ENCODE peak calls at places on chromosomes 6 and 20, in nine cellular contexts. One of them, this sample, is unnamed.
A peak's percentile ranks its signal among the peaks of the same experiment; 100 is the strongest.

GRCh38 chr6:109284675-109285074 is 97.6 kb downstream of the CD164 start:
- DNase-seq in HTR-8/SVneo: no peak
- DNase-seq in NCI-H345: no peak
- DNase-seq in naive thymus-derived CD4-positive, alpha-beta T cell: no peak
- DNase-seq in stimulated activated CD4-positive, alpha-beta T cell treated with anti-CD3 and anti-CD28 coated beads, TNF-alpha, amount 100 ng/mL, for 1 hour: no peak
- DNase-seq in naive thymus-derived CD8-positive, alpha-beta T cell: no peak
- DNase-seq in NAMALWA: no peak
- DNase-seq in fibroblast of lung: no peak
- DNase-seq in RCC 7860: no peak
- DNase-seq in this sample: no peak

GRCh38 chr6:123803862-123804681 is at the start of gene NKAIN2:
- DNase-seq in HTR-8/SVneo: no peak
- DNase-seq in NAMALWA: no peak
- DNase-seq in naive thymus-derived CD4-positive, alpha-beta T cell: no peak
- DNase-seq in NCI-H345: peak; percentile 89
- DNase-seq in naive thymus-derived CD8-positive, alpha-beta T cell: no peak
- DNase-seq in stimulated activated CD4-positive, alpha-beta T cell treated with anti-CD3 and anti-CD28 coated beads, TNF-alpha, amount 100 ng/mL, for 1 hour: no peak
- DNase-seq in fibroblast of lung: no peak
- DNase-seq in RCC 7860: no peak
- DNase-seq in this sample: no peak

GRCh38 chr20:40938020-40938419 is 90.6 kb upstream of the TOP1 start:
- DNase-seq in NAMALWA: peak; percentile 34
- DNase-seq in HTR-8/SVneo: no peak
- DNase-seq in RCC 7860: no peak
- DNase-seq in naive thymus-derived CD8-positive, alpha-beta T cell: no peak
- DNase-seq in naive thymus-derived CD4-positive, alpha-beta T cell: no peak
- DNase-seq in NCI-H345: no peak
- DNase-seq in stimulated activated CD4-positive, alpha-beta T cell treated with anti-CD3 and anti-CD28 coated beads, TNF-alpha, amount 100 ng/mL, for 1 hour: no peak
- DNase-seq in fibroblast of lung: no peak
- DNase-seq in this sample: no peak

GRCh38 chr6:52976591-52977035 is 18.5 kb downstream of the GSTA4 start:
- DNase-seq in RCC 7860: no peak
- DNase-seq in NAMALWA: peak; percentile 76
- DNase-seq in HTR-8/SVneo: no peak
- DNase-seq in NCI-H345: no peak
- DNase-seq in naive thymus-derived CD4-positive, alpha-beta T cell: no peak
- DNase-seq in stimulated activated CD4-positive, alpha-beta T cell treated with anti-CD3 and anti-CD28 coated beads, TNF-alpha, amount 100 ng/mL, for 1 hour: no peak
- DNase-seq in fibroblast of lung: no peak
- DNase-seq in naive thymus-derived CD8-positive, alpha-beta T cell: no peak
- DNase-seq in this sample: no peak

GRCh38 chr20:11796041-11796440 is 121.7 kb upstream of the BTBD3 start:
- DNase-seq in naive thymus-derived CD8-positive, alpha-beta T cell: no peak
- DNase-seq in HTR-8/SVneo: peak; percentile 28
- DNase-seq in fibroblast of lung: peak; percentile 19
- DNase-seq in NCI-H345: no peak
- DNase-seq in NAMALWA: no peak
- DNase-seq in RCC 7860: no peak
- DNase-seq in stimulated activated CD4-positive, alpha-beta T cell treated with anti-CD3 and anti-CD28 coated beads, TNF-alpha, amount 100 ng/mL, for 1 hour: no peak
- DNase-seq in naive thymus-derived CD4-positive, alpha-beta T cell: no peak
- DNase-seq in this sample: no peak

GRCh38 chr20:48897298-48898044 is 24.0 kb upstream of the ARFGEF2 start:
- DNase-seq in fibroblast of lung: peak; percentile 78
- DNase-seq in HTR-8/SVneo: peak; percentile 93
- DNase-seq in naive thymus-derived CD4-positive, alpha-beta T cell: no peak
- DNase-seq in NAMALWA: no peak
- DNase-seq in RCC 7860: peak; percentile 91
- DNase-seq in naive thymus-derived CD8-positive, alpha-beta T cell: no peak
- DNase-seq in stimulated activated CD4-positive, alpha-beta T cell treated with anti-CD3 and anti-CD28 coated beads, TNF-alpha, amount 100 ng/mL, for 1 hour: no peak
- DNase-seq in NCI-H345: no peak
- DNase-seq in this sample: no peak

GRCh38 chr6:146550911-146551310 is 7.3 kb downstream of the RAB32 start:
- DNase-seq in stimulated activated CD4-positive, alpha-beta T cell treated with anti-CD3 and anti-CD28 coated beads, TNF-alpha, amount 100 ng/mL, for 1 hour: no peak
- DNase-seq in NAMALWA: no peak
- DNase-seq in NCI-H345: no peak
- DNase-seq in RCC 7860: no peak
- DNase-seq in naive thymus-derived CD4-positive, alpha-beta T cell: no peak
- DNase-seq in fibroblast of lung: peak; percentile 81
- DNase-seq in HTR-8/SVneo: no peak
- DNase-seq in naive thymus-derived CD8-positive, alpha-beta T cell: no peak
- DNase-seq in this sample: no peak

GRCh38 chr6:45075246-45075645 is 252.9 kb upstream of the RUNX2 start:
- DNase-seq in NCI-H345: no peak
- DNase-seq in NAMALWA: no peak
- DNase-seq in RCC 7860: peak; percentile 85
- DNase-seq in naive thymus-derived CD4-positive, alpha-beta T cell: no peak
- DNase-seq in HTR-8/SVneo: peak; percentile 7
- DNase-seq in fibroblast of lung: peak; percentile 96
- DNase-seq in naive thymus-derived CD8-positive, alpha-beta T cell: no peak
- DNase-seq in stimulated activated CD4-positive, alpha-beta T cell treated with anti-CD3 and anti-CD28 coated beads, TNF-alpha, amount 100 ng/mL, for 1 hour: no peak
- DNase-seq in this sample: no peak

GRCh38 chr6:129843573-129843972 is 17.5 kb downstream of the TMEM244 start:
- DNase-seq in stimulated activated CD4-positive, alpha-beta T cell treated with anti-CD3 and anti-CD28 coated beads, TNF-alpha, amount 100 ng/mL, for 1 hour: no peak
- DNase-seq in NAMALWA: no peak
- DNase-seq in naive thymus-derived CD8-positive, alpha-beta T cell: no peak
- DNase-seq in HTR-8/SVneo: no peak
- DNase-seq in naive thymus-derived CD4-positive, alpha-beta T cell: no peak
- DNase-seq in RCC 7860: no peak
- DNase-seq in NCI-H345: no peak
- DNase-seq in fibroblast of lung: no peak
- DNase-seq in this sample: no peak

GRCh38 chr6:133241901-133242760 is 974 bp downstream of the EYA4 start:
- DNase-seq in fibroblast of lung: peak; percentile 69
- DNase-seq in NCI-H345: no peak
- DNase-seq in NAMALWA: no peak
- DNase-seq in HTR-8/SVneo: no peak
- DNase-seq in RCC 7860: no peak
- DNase-seq in naive thymus-derived CD8-positive, alpha-beta T cell: no peak
- DNase-seq in stimulated activated CD4-positive, alpha-beta T cell treated with anti-CD3 and anti-CD28 coated beads, TNF-alpha, amount 100 ng/mL, for 1 hour: no peak
- DNase-seq in naive thymus-derived CD4-positive, alpha-beta T cell: no peak
- DNase-seq in this sample: peak; percentile 15

GRCh38 chr6:43949451-43950110 is 177.7 kb downstream of the MRPL14 start:
- DNase-seq in NAMALWA: no peak
- DNase-seq in stimulated activated CD4-positive, alpha-beta T cell treated with anti-CD3 and anti-CD28 coated beads, TNF-alpha, amount 100 ng/mL, for 1 hour: no peak
- DNase-seq in naive thymus-derived CD4-positive, alpha-beta T cell: no peak
- DNase-seq in fibroblast of lung: no peak
- DNase-seq in HTR-8/SVneo: no peak
- DNase-seq in naive thymus-derived CD8-positive, alpha-beta T cell: no peak
- DNase-seq in RCC 7860: no peak
- DNase-seq in NCI-H345: no peak
- DNase-seq in this sample: no peak

GRCh38 chr20:24981750-24982149 is 10.8 kb downstream of the APMAP start:
- DNase-seq in RCC 7860: no peak
- DNase-seq in NCI-H345: no peak
- DNase-seq in NAMALWA: no peak
- DNase-seq in fibroblast of lung: no peak
- DNase-seq in naive thymus-derived CD8-positive, alpha-beta T cell: no peak
- DNase-seq in HTR-8/SVneo: no peak
- DNase-seq in stimulated activated CD4-positive, alpha-beta T cell treated with anti-CD3 and anti-CD28 coated beads, TNF-alpha, amount 100 ng/mL, for 1 hour: no peak
- DNase-seq in naive thymus-derived CD4-positive, alpha-beta T cell: no peak
- DNase-seq in this sample: no peak

GRCh38 chr6:140360651-140361050 is 986.2 kb upstream of the CITED2 start:
- DNase-seq in stimulated activated CD4-positive, alpha-beta T cell treated with anti-CD3 and anti-CD28 coated beads, TNF-alpha, amount 100 ng/mL, for 1 hour: no peak
- DNase-seq in HTR-8/SVneo: no peak
- DNase-seq in naive thymus-derived CD8-positive, alpha-beta T cell: no peak
- DNase-seq in naive thymus-derived CD4-positive, alpha-beta T cell: no peak
- DNase-seq in NCI-H345: no peak
- DNase-seq in RCC 7860: no peak
- DNase-seq in fibroblast of lung: peak; percentile 62
- DNase-seq in NAMALWA: no peak
- DNase-seq in this sample: no peak

GRCh38 chr6:42453649-42454427 is 2.1 kb upstream of the TRERF1 start:
- DNase-seq in naive thymus-derived CD4-positive, alpha-beta T cell: no peak
- DNase-seq in stimulated activated CD4-positive, alpha-beta T cell treated with anti-CD3 and anti-CD28 coated beads, TNF-alpha, amount 100 ng/mL, for 1 hour: no peak
- DNase-seq in RCC 7860: no peak
- DNase-seq in HTR-8/SVneo: no peak
- DNase-seq in fibroblast of lung: peak; percentile 63
- DNase-seq in NCI-H345: peak; percentile 8
- DNase-seq in naive thymus-derived CD8-positive, alpha-beta T cell: no peak
- DNase-seq in NAMALWA: no peak
- DNase-seq in this sample: peak; percentile 56

GRCh38 chr6:43926644-43927524 is 156.9 kb downstream of the VEGFA start:
- DNase-seq in stimulated activated CD4-positive, alpha-beta T cell treated with anti-CD3 and anti-CD28 coated beads, TNF-alpha, amount 100 ng/mL, for 1 hour: no peak
- DNase-seq in naive thymus-derived CD4-positive, alpha-beta T cell: no peak
- DNase-seq in NCI-H345: peak; percentile 28
- DNase-seq in fibroblast of lung: peak; percentile 96
- DNase-seq in NAMALWA: no peak
- DNase-seq in RCC 7860: peak; percentile 77
- DNase-seq in HTR-8/SVneo: peak; percentile 37
- DNase-seq in naive thymus-derived CD8-positive, alpha-beta T cell: no peak
- DNase-seq in this sample: no peak

GRCh38 chr20:8246701-8247100 is 114.6 kb downstream of the PLCB1 start:
- DNase-seq in stimulated activated CD4-positive, alpha-beta T cell treated with anti-CD3 and anti-CD28 coated beads, TNF-alpha, amount 100 ng/mL, for 1 hour: no peak
- DNase-seq in NAMALWA: no peak
- DNase-seq in NCI-H345: no peak
- DNase-seq in RCC 7860: no peak
- DNase-seq in fibroblast of lung: no peak
- DNase-seq in naive thymus-derived CD8-positive, alpha-beta T cell: no peak
- DNase-seq in naive thymus-derived CD4-positive, alpha-beta T cell: no peak
- DNase-seq in HTR-8/SVneo: no peak
- DNase-seq in this sample: no peak

GRCh38 chr6:117491916-117492315 is 9.4 kb downstream of the DCBLD1 start:
- DNase-seq in RCC 7860: no peak
- DNase-seq in naive thymus-derived CD8-positive, alpha-beta T cell: no peak
- DNase-seq in naive thymus-derived CD4-positive, alpha-beta T cell: no peak
- DNase-seq in stimulated activated CD4-positive, alpha-beta T cell treated with anti-CD3 and anti-CD28 coated beads, TNF-alpha, amount 100 ng/mL, for 1 hour: no peak
- DNase-seq in NCI-H345: no peak
- DNase-seq in NAMALWA: no peak
- DNase-seq in HTR-8/SVneo: peak; percentile 41
- DNase-seq in fibroblast of lung: peak; percentile 36
- DNase-seq in this sample: no peak

GRCh38 chr20:46087161-46087560 is 2.6 kb downstream of the NCOA5 start:
- DNase-seq in NCI-H345: no peak
- DNase-seq in RCC 7860: no peak
- DNase-seq in stimulated activated CD4-positive, alpha-beta T cell treated with anti-CD3 and anti-CD28 coated beads, TNF-alpha, amount 100 ng/mL, for 1 hour: no peak
- DNase-seq in HTR-8/SVneo: no peak
- DNase-seq in fibroblast of lung: peak; percentile 43
- DNase-seq in NAMALWA: peak; percentile 35
- DNase-seq in naive thymus-derived CD8-positive, alpha-beta T cell: no peak
- DNase-seq in naive thymus-derived CD4-positive, alpha-beta T cell: no peak
- DNase-seq in this sample: no peak

GRCh38 chr20:51091564-51092195 is 68.8 kb upstream of the KCNG1 start:
- DNase-seq in HTR-8/SVneo: no peak
- DNase-seq in naive thymus-derived CD4-positive, alpha-beta T cell: no peak
- DNase-seq in NAMALWA: no peak
- DNase-seq in fibroblast of lung: no peak
- DNase-seq in RCC 7860: no peak
- DNase-seq in naive thymus-derived CD8-positive, alpha-beta T cell: no peak
- DNase-seq in stimulated activated CD4-positive, alpha-beta T cell treated with anti-CD3 and anti-CD28 coated beads, TNF-alpha, amount 100 ng/mL, for 1 hour: no peak
- DNase-seq in NCI-H345: peak; percentile 20
- DNase-seq in this sample: no peak

GRCh38 chr6:44037847-44038542 is 89.3 kb downstream of the MRPL14 start:
- DNase-seq in naive thymus-derived CD4-positive, alpha-beta T cell: no peak
- DNase-seq in NCI-H345: no peak
- DNase-seq in naive thymus-derived CD8-positive, alpha-beta T cell: no peak
- DNase-seq in stimulated activated CD4-positive, alpha-beta T cell treated with anti-CD3 and anti-CD28 coated beads, TNF-alpha, amount 100 ng/mL, for 1 hour: no peak
- DNase-seq in NAMALWA: no peak
- DNase-seq in HTR-8/SVneo: no peak
- DNase-seq in fibroblast of lung: no peak
- DNase-seq in RCC 7860: no peak
- DNase-seq in this sample: no peak

GRCh38 chr20:25076201-25076600 is 5.7 kb downstream of the VSX1 start:
- DNase-seq in NCI-H345: no peak
- DNase-seq in naive thymus-derived CD8-positive, alpha-beta T cell: no peak
- DNase-seq in RCC 7860: no peak
- DNase-seq in HTR-8/SVneo: no peak
- DNase-seq in fibroblast of lung: no peak
- DNase-seq in NAMALWA: no peak
- DNase-seq in stimulated activated CD4-positive, alpha-beta T cell treated with anti-CD3 and anti-CD28 coated beads, TNF-alpha, amount 100 ng/mL, for 1 hour: no peak
- DNase-seq in naive thymus-derived CD4-positive, alpha-beta T cell: no peak
- DNase-seq in this sample: no peak

GRCh38 chr20:43384321-43384940 is 73.3 kb upstream of the SRSF6 start:
- DNase-seq in NAMALWA: no peak
- DNase-seq in NCI-H345: no peak
- DNase-seq in naive thymus-derived CD8-positive, alpha-beta T cell: no peak
- DNase-seq in naive thymus-derived CD4-positive, alpha-beta T cell: no peak
- DNase-seq in stimulated activated CD4-positive, alpha-beta T cell treated with anti-CD3 and anti-CD28 coated beads, TNF-alpha, amount 100 ng/mL, for 1 hour: no peak
- DNase-seq in RCC 7860: no peak
- DNase-seq in fibroblast of lung: no peak
- DNase-seq in HTR-8/SVneo: no peak
- DNase-seq in this sample: no peak

GRCh38 chr20:3203315-3204123 is 963 bp downstream of the DDRGK1 start:
- DNase-seq in NAMALWA: no peak
- DNase-seq in naive thymus-derived CD8-positive, alpha-beta T cell: no peak
- DNase-seq in naive thymus-derived CD4-positive, alpha-beta T cell: no peak
- DNase-seq in NCI-H345: peak; percentile 51
- DNase-seq in HTR-8/SVneo: no peak
- DNase-seq in stimulated activated CD4-positive, alpha-beta T cell treated with anti-CD3 and anti-CD28 coated beads, TNF-alpha, amount 100 ng/mL, for 1 hour: no peak
- DNase-seq in fibroblast of lung: no peak
- DNase-seq in RCC 7860: no peak
- DNase-seq in this sample: no peak

GRCh38 chr20:10007747-10008146 is 27.0 kb upstream of the ANKEF1 start:
- DNase-seq in NCI-H345: no peak
- DNase-seq in naive thymus-derived CD8-positive, alpha-beta T cell: no peak
- DNase-seq in RCC 7860: no peak
- DNase-seq in NAMALWA: no peak
- DNase-seq in fibroblast of lung: no peak
- DNase-seq in naive thymus-derived CD4-positive, alpha-beta T cell: no peak
- DNase-seq in HTR-8/SVneo: no peak
- DNase-seq in stimulated activated CD4-positive, alpha-beta T cell treated with anti-CD3 and anti-CD28 coated beads, TNF-alpha, amount 100 ng/mL, for 1 hour: no peak
- DNase-seq in this sample: no peak

GRCh38 chr6:167736486-167737204 is 90.1 kb upstream of the AFDN start:
- DNase-seq in fibroblast of lung: no peak
- DNase-seq in RCC 7860: no peak
- DNase-seq in naive thymus-derived CD8-positive, alpha-beta T cell: no peak
- DNase-seq in HTR-8/SVneo: no peak
- DNase-seq in stimulated activated CD4-positive, alpha-beta T cell treated with anti-CD3 and anti-CD28 coated beads, TNF-alpha, amount 100 ng/mL, for 1 hour: no peak
- DNase-seq in naive thymus-derived CD4-positive, alpha-beta T cell: no peak
- DNase-seq in NAMALWA: no peak
- DNase-seq in NCI-H345: peak; percentile 17
- DNase-seq in this sample: peak; percentile 38

GRCh38 chr6:16158943-16159557 is 30.2 kb downstream of the MYLIP start:
- DNase-seq in naive thymus-derived CD4-positive, alpha-beta T cell: no peak
- DNase-seq in naive thymus-derived CD8-positive, alpha-beta T cell: no peak
- DNase-seq in RCC 7860: no peak
- DNase-seq in fibroblast of lung: no peak
- DNase-seq in stimulated activated CD4-positive, alpha-beta T cell treated with anti-CD3 and anti-CD28 coated beads, TNF-alpha, amount 100 ng/mL, for 1 hour: no peak
- DNase-seq in NAMALWA: no peak
- DNase-seq in NCI-H345: no peak
- DNase-seq in HTR-8/SVneo: no peak
- DNase-seq in this sample: no peak

This sample was measured in ovary.